ENCODE peak calls at places on chromosome 14, in ten cellular contexts. V, M, N, X, Y, K, Z, R, H and J are unnamed samples.

GRCh38 chr14:21768116-21768874 is 94.7 kb upstream of the OR4E1 start:
- DNase-seq in V (peak; percentile 1), M (no peak), N (no peak), X (no peak), Y (no peak), K (no peak), Z (no peak), R (peak; percentile 26), H (no peak), J (peak; percentile 5)

GRCh38 chr14:88380405-88380804 is 5.1 kb upstream of the SPATA7 start:
- DNase-seq in V (peak; percentile 5), M (no peak), N (no peak), X (no peak), Y (no peak), K (no peak), Z (no peak), R (peak; percentile 18), H (no peak), J (no peak)

GRCh38 chr14:72169521-72169920 is 237.3 kb downstream of the RGS6 start:
- DNase-seq in V (no peak), M (no peak), N (no peak), X (no peak), Y (no peak), K (no peak), Z (no peak), R (peak; percentile 12), H (no peak), J (no peak)

GRCh38 chr14:39060818-39061437 is 42.1 kb downstream of the SEC23A start:
- DNase-seq in V (no peak), M (no peak), N (peak; percentile 34), X (no peak), Y (no peak), K (no peak), Z (no peak), R (no peak), H (no peak), J (no peak)

GRCh38 chr14:35855886-35856481 is 29.8 kb downstream of the BRMS1L start:
- DNase-seq in V (no peak), M (no peak), N (peak; percentile 11), X (no peak), Y (no peak), K (no peak), Z (no peak), R (no peak), H (no peak), J (no peak)

GRCh38 chr14:35398095-35398584 is 6.4 kb downstream of the NFKBIA start:
- DNase-seq in V (no peak), M (no peak), N (no peak), X (no peak), Y (no peak), K (no peak), Z (no peak), R (no peak), H (no peak), J (no peak)

GRCh38 chr14:103894034-103894722 is 34.1 kb upstream of the TDRD9 start:
- DNase-seq in V (no peak), M (peak; percentile 71), N (no peak), X (no peak), Y (no peak), K (no peak), Z (peak; percentile 78), R (no peak), H (no peak), J (no peak)

GRCh38 chr14:106390401-106390800 is 864.0 kb downstream of the TMEM121 start:
- DNase-seq in V (no peak), M (no peak), N (no peak), X (no peak), Y (no peak), K (no peak), Z (no peak), R (no peak), H (no peak), J (no peak)

GRCh38 chr14:101705733-101706508 is 55.6 kb upstream of the PPP2R5C start:
- DNase-seq in V (no peak), M (peak; percentile 57), N (no peak), X (peak; percentile 56), Y (peak; percentile 59), K (peak; percentile 81), Z (peak; percentile 62), R (no peak), H (peak; percentile 71), J (no peak)

GRCh38 chr14:96268426-96269358 is 12.7 kb downstream of the BDKRB1 start:
- DNase-seq in V (peak; percentile 99), M (no peak), N (no peak), X (peak; percentile 58), Y (peak; percentile 25), K (peak; percentile 44), Z (peak; percentile 70), R (peak; percentile 78), H (peak; percentile 58), J (peak; percentile 80)

GRCh38 chr14:104554608-104555401 is 24.8 kb upstream of the C14orf180 start:
- DNase-seq in V (no peak), M (no peak), N (no peak), X (no peak), Y (no peak), K (peak; percentile 22), Z (peak; percentile 13), R (no peak), H (peak; percentile 4), J (no peak)

GRCh38 chr14:90567191-90567590 is 170.4 kb downstream of the CALM1 start:
- DNase-seq in V (no peak), M (no peak), N (no peak), X (no peak), Y (no peak), K (no peak), Z (no peak), R (no peak), H (no peak), J (no peak)
- TF ChIP-seq POLR2A in V (no peak), M (no peak), N (no peak), X (no peak), Y (no peak), K (no peak), Z (no peak), R (no peak), H (no peak), J (no peak)

GRCh38 chr14:23034498-23035302 is at the start of gene PSMB5:
- DNase-seq in V (peak; percentile 96), M (peak; percentile 91), N (peak; percentile 86), X (peak; percentile 91), Y (peak; percentile 93), K (peak; percentile 93), Z (peak; percentile 86), R (peak; percentile 98), H (peak; percentile 91), J (peak; percentile 79)

GRCh38 chr14:23035303-23036164 is 834 bp upstream of the PSMB5 start:
- DNase-seq in V (no peak), M (no peak), N (no peak), X (no peak), Y (no peak), K (no peak), Z (no peak), R (no peak), H (no peak), J (no peak)

GRCh38 chr14:23030936-23031335 is 3.8 kb downstream of the PSMB5 start:
- DNase-seq in V (peak; percentile 40), M (no peak), N (no peak), X (no peak), Y (no peak), K (no peak), Z (no peak), R (no peak), H (no peak), J (no peak)

GRCh38 chr14:23028800-23029199 is 5.9 kb downstream of the PSMB5 start:
- DNase-seq in V (peak; percentile 61), M (no peak), N (no peak), X (no peak), Y (no peak), K (no peak), Z (no peak), R (no peak), H (no peak), J (no peak)

DNA sequence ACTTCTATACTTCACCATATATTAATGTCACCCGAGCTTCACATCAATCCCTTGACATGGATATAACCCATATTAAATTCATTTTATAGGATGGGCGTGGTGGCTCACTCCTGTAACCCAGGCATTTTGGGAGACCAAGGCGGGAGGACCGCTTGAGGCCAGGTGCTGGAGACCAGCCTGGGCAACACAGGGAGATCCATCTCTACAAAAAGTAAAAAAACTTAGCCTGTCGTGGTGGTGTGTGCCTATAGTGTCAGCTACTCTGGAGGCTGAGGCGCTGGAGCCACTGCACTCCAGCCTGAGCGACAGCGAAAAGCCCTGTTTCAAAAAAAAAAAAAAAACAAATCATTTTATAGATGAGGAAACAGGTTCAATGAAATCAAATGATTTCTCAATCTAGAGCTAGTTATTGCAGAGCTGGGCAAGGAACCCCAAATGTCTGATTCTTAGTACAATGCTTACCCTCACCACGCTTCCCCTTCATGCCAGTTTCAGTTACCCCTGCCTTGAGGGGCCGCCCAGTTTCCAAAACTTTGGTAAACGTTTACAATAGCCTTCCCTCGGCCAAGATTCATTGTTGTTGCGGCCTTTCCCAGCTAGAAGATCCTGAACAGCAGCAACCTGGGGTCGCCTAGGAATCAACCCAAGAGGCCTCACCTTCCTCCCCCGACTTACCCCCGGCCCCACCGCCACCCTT is 751 bp downstream of the PSMB5 start:
- DNase-seq in V (no peak), M (no peak), N (no peak), X (no peak), Y (no peak), K (no peak), Z (no peak), R (no peak), H (no peak), J (no peak)
- TF ChIP-seq POLR2A in V (no peak), M (no peak), N (no peak), X (no peak), Y (no peak), K (no peak), Z (no peak), R (no peak), H (no peak), J (no peak)

DNA sequence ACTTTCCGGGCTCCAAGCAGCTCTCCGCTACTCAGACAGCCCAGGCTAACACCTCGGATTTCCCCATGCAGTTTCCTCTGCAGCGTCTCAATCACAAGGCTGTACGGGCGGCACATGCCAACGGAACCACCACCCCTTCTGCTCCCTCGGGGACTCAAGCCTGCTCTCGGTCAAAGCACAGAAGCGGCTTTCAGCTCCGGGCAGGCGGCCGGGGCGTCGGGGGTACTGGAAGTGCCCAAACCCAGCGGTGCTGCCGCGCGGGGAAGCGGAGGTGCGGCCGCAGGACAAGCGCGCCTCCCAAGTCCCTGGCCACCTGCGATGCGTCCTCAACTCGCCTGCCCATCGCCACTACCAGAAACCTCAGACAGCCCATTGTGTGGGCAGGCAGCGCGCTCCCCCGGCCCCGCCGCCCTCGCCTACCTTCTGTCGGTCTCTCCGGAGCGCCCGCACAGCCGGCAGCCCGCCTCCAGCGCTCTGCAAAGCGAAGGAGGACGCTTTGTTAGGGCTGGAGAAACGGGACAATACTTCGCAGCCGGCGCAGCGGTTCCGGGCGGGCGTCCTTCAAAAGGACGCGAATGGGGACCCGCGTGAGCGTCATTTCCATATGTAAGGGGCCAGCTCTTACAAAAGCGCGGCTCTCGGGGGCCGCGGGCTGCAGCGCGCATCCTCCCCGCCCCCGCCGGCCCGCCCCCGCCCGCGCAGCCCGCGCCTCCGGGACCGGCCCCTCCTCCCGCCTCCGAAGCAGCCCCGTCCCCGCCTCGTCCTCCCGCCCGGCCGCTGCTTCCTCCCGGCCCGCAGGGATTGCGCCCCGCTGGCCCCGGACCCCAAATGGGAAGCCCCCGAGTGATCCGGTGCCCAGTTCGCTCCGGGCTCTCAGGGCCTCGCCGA is 674 bp downstream of the NIN start:
- DNase-seq in V (peak; percentile 41), M (peak; percentile 51), N (peak; percentile 47), X (peak; percentile 50), Y (peak; percentile 46), K (peak; percentile 56), Z (peak; percentile 69), R (peak; percentile 24), H (peak; percentile 52), J (peak; percentile 15)
- TF ChIP-seq POLR2A in V (no peak), M (no peak), N (peak; percentile 20), X (no peak), Y (no peak), K (no peak), Z (no peak), R (no peak), H (no peak), J (no peak)

GRCh38 chr14:74915826-74916225 is 7.2 kb downstream of the RPS6KL1 start:
- DNase-seq in V (no peak), M (no peak), N (no peak), X (no peak), Y (no peak), K (no peak), Z (no peak), R (no peak), H (no peak), J (no peak)
- TF ChIP-seq POLR2A in V (no peak), M (no peak), N (no peak), X (no peak), Y (no peak), K (no peak), Z (no peak), R (no peak), H (no peak), J (no peak)